ENCODE peak calls at places on chromosomes 13 and 19, in nine cellular contexts. Z is heart right ventricle; Q is activated T-cell treated with anti-CD3 and anti-CD28 coated beads, Interleukin-2, amount 50 U/mL, for 24 hours; P is BE2C; U is pancreas; N is foreskin keratinocyte; O is mucosa of descending colon; V is NCI-H2081; F is GM12878. C is an unnamed sample.

GRCh38 chr13:38072696-38073095 is 203.1 kb upstream of the TRPC4 start:
- DNase-seq in Z (no peak), Q (no peak), P (no peak), U (no peak), N (no peak), O (no peak), V (no peak), F (no peak), C (no peak)

GRCh38 chr19:40633207-40633606 is 32.0 kb downstream of the LTBP4 start:
- DNase-seq in Z (no peak), Q (no peak), P (no peak), U (no peak), N (peak), O (no peak), V (no peak), F (no peak), C (no peak)

GRCh38 chr19:47436712-47437401 is 17.5 kb upstream of the MEIS3 start:
- DNase-seq in Z (peak), Q (peak), P (peak), U (peak), N (no peak), O (peak), V (peak), F (no peak), C (peak)

GRCh38 chr19:37867831-37868230 is 38.6 kb downstream of the WDR87 start:
- DNase-seq in Z (no peak), Q (no peak), P (no peak), U (no peak), N (peak), O (no peak), V (no peak), F (no peak), C (no peak)

GRCh38 chr13:60019119-60019993 is 144.4 kb downstream of the DIAPH3 start:
- DNase-seq in Z (no peak), Q (no peak), P (no peak), U (no peak), N (no peak), O (no peak), V (no peak), F (peak), C (no peak)

GRCh38 chr19:4877753-4878490 is 10.5 kb upstream of the PLIN3 start:
- DNase-seq in Z (no peak), Q (peak), P (no peak), U (no peak), N (no peak), O (no peak), V (peak), F (no peak), C (no peak)

GRCh38 chr13:74134777-74135305 is 637 bp upstream of the KLF12 start:
- DNase-seq in Z (peak), Q (peak), P (peak), U (peak), N (no peak), O (peak), V (peak), F (no peak), C (peak)

GRCh38 chr13:91381371-91381770 is 17.1 kb upstream of the GPC5 start:
- DNase-seq in Z (no peak), Q (no peak), P (peak), U (no peak), N (peak), O (no peak), V (peak), F (no peak), C (no peak)

GRCh38 chr19:13637664-13638063 is 126.7 kb upstream of the MRI1 start:
- DNase-seq in Z (no peak), Q (no peak), P (no peak), U (no peak), N (peak), O (no peak), V (no peak), F (no peak), C (no peak)

GRCh38 chr19:7605490-7606222 is 10.0 kb downstream of the CAMSAP3 start:
- DNase-seq in Z (no peak), Q (peak), P (peak), U (no peak), N (peak), O (no peak), V (no peak), F (peak), C (no peak)

GRCh38 chr19:5680083-5680436 is 256 bp downstream of the MICOS13 start:
- DNase-seq in Z (no peak), Q (no peak), P (no peak), U (no peak), N (no peak), O (peak), V (peak), F (no peak), C (no peak)

GRCh38 chr13:79405501-79405830 is 589 bp downstream of the RBM26 start:
- DNase-seq in Z (no peak), Q (no peak), P (no peak), U (peak), N (no peak), O (no peak), V (peak), F (no peak), C (no peak)

GRCh38 chr19:4523306-4524110 is 5.2 kb upstream of the PLIN4 start:
- DNase-seq in Z (no peak), Q (peak), P (peak), U (no peak), N (no peak), O (no peak), V (no peak), F (no peak), C (peak)

GRCh38 chr19:48772503-48772953 is 17.2 kb downstream of the FGF21 start:
- DNase-seq in Z (peak), Q (no peak), P (no peak), U (peak), N (no peak), O (no peak), V (no peak), F (no peak), C (no peak)

GRCh38 chr19:36092566-36092965 is 18.4 kb upstream of the OVOL3 start:
- DNase-seq in Z (no peak), Q (no peak), P (no peak), U (no peak), N (no peak), O (no peak), V (no peak), F (no peak), C (no peak)

GRCh38 chr19:52248256-52248655 is 21.1 kb upstream of the ZNF766 start:
- DNase-seq in Z (peak), Q (peak), P (peak), U (peak), N (peak), O (no peak), V (no peak), F (no peak), C (peak)

GRCh38 chr19:14413765-14414171 is 5.4 kb downstream of the DDX39A start:
- DNase-seq in Z (peak), Q (no peak), P (peak), U (no peak), N (no peak), O (no peak), V (no peak), F (no peak), C (no peak)

GRCh38 chr19:41261474-41262190 is 2.5 kb upstream of the HNRNPUL1 start:
- DNase-seq in Z (peak), Q (no peak), P (no peak), U (no peak), N (no peak), O (no peak), V (no peak), F (no peak), C (no peak)

GRCh38 chr19:30564551-30565011 is 192.4 kb downstream of the ZNF536 start:
- DNase-seq in Z (no peak), Q (no peak), P (no peak), U (no peak), N (no peak), O (no peak), V (no peak), F (no peak), C (no peak)

GRCh38 chr13:75876371-75877050 is 240.4 kb downstream of the LMO7 start:
- DNase-seq in Z (peak), Q (peak), P (peak), U (peak), N (peak), O (no peak), V (peak), F (peak), C (peak)

GRCh38 chr19:50695251-50696064 is 24.1 kb downstream of the SHANK1 start:
- DNase-seq in Z (no peak), Q (peak), P (peak), U (no peak), N (no peak), O (no peak), V (no peak), F (no peak), C (peak)

GRCh38 chr13:112777637-112778406 is 88.0 kb downstream of the ATP11A start:
- DNase-seq in Z (no peak), Q (peak), P (no peak), U (no peak), N (peak), O (no peak), V (no peak), F (no peak), C (no peak)

GRCh38 chr19:33303791-33304759 is 1.7 kb upstream of the CEBPA start:
- DNase-seq in Z (no peak), Q (no peak), P (no peak), U (peak), N (no peak), O (peak), V (no peak), F (no peak), C (no peak)

GRCh38 chr13:97974773-97975172 is 21.3 kb downstream of the IPO5 start:
- DNase-seq in Z (no peak), Q (no peak), P (no peak), U (no peak), N (no peak), O (no peak), V (no peak), F (no peak), C (no peak)

GRCh38 chr13:26679411-26679810 is 81.2 kb downstream of the GPR12 start:
- DNase-seq in Z (no peak), Q (no peak), P (no peak), U (no peak), N (peak), O (no peak), V (no peak), F (no peak), C (no peak)

GRCh38 chr13:58343081-58343480 is 711.5 kb downstream of the PCDH17 start:
- DNase-seq in Z (no peak), Q (no peak), P (no peak), U (no peak), N (no peak), O (no peak), V (no peak), F (no peak), C (no peak)

GRCh38 chr13:91355099-91355825 is 7.8 kb downstream of the MIR17HG start:
- DNase-seq in Z (no peak), Q (no peak), P (no peak), U (no peak), N (no peak), O (no peak), V (no peak), F (no peak), C (no peak)

GRCh38 chr19:40233811-40234389 is 7.4 kb upstream of the CCNP start:
- DNase-seq in Z (no peak), Q (no peak), P (no peak), U (no peak), N (no peak), O (no peak), V (no peak), F (no peak), C (no peak)

GRCh38 chr19:23802290-23802689 is 43.6 kb upstream of the ZNF681 start:
- DNase-seq in Z (no peak), Q (no peak), P (no peak), U (no peak), N (no peak), O (no peak), V (no peak), F (no peak), C (no peak)

GRCh38 chr13:75123428-75123827 is 358.5 kb downstream of the TBC1D4 start:
- DNase-seq in Z (no peak), Q (no peak), P (peak), U (no peak), N (no peak), O (no peak), V (peak), F (no peak), C (no peak)

C was measured in endothelial cell.